ENCODE peak calls at places on chromosomes 16 and 17, in eight cellular contexts. Y is cardiac muscle cell, X is thoracic aorta, B is A549, W is stomach, U is psoas muscle, T is PC-3, O is tibial artery. Z is an unnamed sample. For H3K4me1, the result is how much of the 10 kb centered on the place peaks cover.

GRCh38 chr16:50444546-50444945 is 75.8 kb upstream of the BRD7 start:
- DNase-seq in Y (no peak), X (no peak), B (no peak), W (no peak), U (no peak), T (no peak), O (peak), Z (no peak)

GRCh38 chr16:77679901-77680300 is 42.4 kb upstream of the NUDT7 start:
- DNase-seq in Y (no peak), X (no peak), B (no peak), W (no peak), U (no peak), T (no peak), O (no peak), Z (no peak)

GRCh38 chr17:36602030-36602737 is 801 bp downstream of the MRM1 start:
- DNase-seq in Y (peak), X (no peak), B (no peak), W (no peak), U (peak), T (peak), O (no peak), Z (no peak)

GRCh38 chr16:48334325-48334724 is 50.9 kb downstream of the SIAH1 start:
- DNase-seq in Y (no peak), X (no peak), B (no peak), W (no peak), U (no peak), T (no peak), O (no peak), Z (no peak)

GRCh38 chr16:48617711-48618148 is 7.8 kb upstream of the N4BP1 start:
- DNase-seq in Y (peak), X (no peak), B (no peak), W (peak), U (no peak), T (no peak), O (no peak), Z (peak)

GRCh38 chr16:89466920-89467319 is 23.4 kb downstream of the ANKRD11 start:
- DNase-seq in Y (no peak), X (no peak), B (no peak), W (no peak), U (no peak), T (no peak), O (no peak), Z (no peak)

GRCh38 chr17:28221751-28222414 is 97.1 kb upstream of the TMEM97 start:
- DNase-seq in Y (no peak), X (no peak), B (no peak), W (no peak), U (no peak), T (no peak), O (no peak), Z (no peak)

GRCh38 chr16:77833906-77834599 is 45.7 kb downstream of the VAT1L start:
- DNase-seq in Y (no peak), X (no peak), B (no peak), W (no peak), U (no peak), T (no peak), O (no peak), Z (no peak)

GRCh38 chr17:83078378-83079339 is 750 bp upstream of the METRNL start:
- DNase-seq in Y (peak), X (no peak), B (no peak), W (no peak), U (no peak), T (no peak), O (no peak), Z (no peak)

GRCh38 chr17:35740997-35741931 is 9.8 kb downstream of the RASL10B start:
- DNase-seq in Y (no peak), X (no peak), B (no peak), W (no peak), U (no peak), T (no peak), O (peak), Z (no peak)

GRCh38 chr17:77036841-77037381 is 103.9 kb upstream of the SEC14L1 start:
- DNase-seq in Y (no peak), X (no peak), B (no peak), W (peak), U (no peak), T (no peak), O (no peak), Z (no peak)

GRCh38 chr17:58688521-58688920 is 3.3 kb downstream of the TEX14 start:
- DNase-seq in Y (no peak), X (no peak), B (no peak), W (no peak), U (no peak), T (no peak), O (no peak), Z (no peak)

GRCh38 chr17:68783861-68784260 is 171.3 kb downstream of the ABCA8 start:
- DNase-seq in Y (no peak), X (no peak), B (no peak), W (no peak), U (no peak), T (peak), O (no peak), Z (no peak)

GRCh38 chr16:59632266-59632855 is 898.2 kb upstream of the GOT2 start:
- DNase-seq in Y (peak), X (no peak), B (no peak), W (no peak), U (no peak), T (no peak), O (no peak), Z (no peak)

GRCh38 chr16:12283596-12283995 is 307.1 kb downstream of the SNX29 start:
- DNase-seq in Y (no peak), X (no peak), B (no peak), W (no peak), U (no peak), T (no peak), O (no peak), Z (no peak)

DNA sequence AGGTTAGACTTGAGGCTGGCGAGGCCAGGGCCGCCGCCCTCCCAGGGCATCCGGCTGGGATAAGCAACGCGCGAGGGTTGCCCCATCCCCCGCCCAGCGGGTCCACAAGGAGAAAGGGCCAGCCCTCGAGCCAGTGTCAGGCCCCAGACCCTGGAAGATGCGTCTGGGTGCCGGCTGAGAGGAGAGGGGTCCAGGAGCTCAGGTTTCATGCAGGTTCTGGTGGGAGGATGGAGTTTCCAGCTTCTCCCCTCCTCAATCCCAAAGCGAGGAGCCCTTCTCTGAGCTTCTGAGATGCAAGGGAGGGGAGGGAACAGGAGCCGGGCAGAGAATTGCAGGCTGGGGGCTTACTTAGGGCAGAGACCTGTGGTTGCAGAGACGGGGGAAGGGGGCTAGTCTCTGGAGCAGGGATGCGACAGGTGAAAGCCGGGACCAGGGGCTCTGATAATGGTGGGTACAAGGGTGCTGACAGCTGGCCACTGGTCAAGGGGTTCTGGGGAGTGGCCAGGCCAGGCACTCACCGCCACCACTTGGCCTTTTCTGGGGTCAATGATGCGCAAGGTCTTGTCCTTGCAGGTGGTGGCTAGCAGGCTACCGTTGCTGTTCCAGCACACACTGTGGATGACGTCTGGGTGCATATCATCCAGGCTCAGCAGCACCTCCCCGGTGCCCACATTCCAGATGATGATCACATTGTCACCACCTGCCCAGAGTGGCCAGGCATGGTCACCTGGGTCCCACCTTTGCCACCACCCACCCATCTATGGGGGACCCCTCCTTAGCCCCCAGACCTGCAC is 4.2 kb downstream of the CORO6 start:
- DNase-seq in Y (no peak), X (no peak), B (no peak), W (no peak), U (no peak), T (no peak), O (peak), Z (no peak)
- TF ChIP-seq CTCF in Y (no peak), X (no peak), B (peak), W (no peak), U (no peak), T (peak), O (no peak), Z (no peak)

GRCh38 chr17:81304196-81305015 is 9.3 kb upstream of the SLC38A10 start:
- DNase-seq in Y (no peak), X (no peak), B (no peak), W (no peak), U (peak), T (no peak), O (no peak), Z (no peak)
- H3K4me1 ChIP-seq in Y (under half), X (under half), B (under half), W (under half), U (under half), T (under half), O (under half), Z (under half)

GRCh38 chr17:75500419-75501216 is 14.7 kb downstream of the CASKIN2 start:
- DNase-seq in Y (no peak), X (no peak), B (no peak), W (no peak), U (no peak), T (no peak), O (no peak), Z (no peak)
- H3K27ac ChIP-seq in Y (no peak), X (peak), B (no peak), W (no peak), U (peak), T (no peak), O (peak), Z (no peak)

GRCh38 chr17:8224891-8225812 is 14.8 kb upstream of the AURKB start:
- DNase-seq in Y (no peak), X (no peak), B (no peak), W (no peak), U (no peak), T (no peak), O (no peak), Z (no peak)

GRCh38 chr17:8222380-8222629 is 11.9 kb upstream of the AURKB start:
- DNase-seq in Y (no peak), X (no peak), B (no peak), W (no peak), U (no peak), T (no peak), O (no peak), Z (no peak)

GRCh38 chr17:8222630-8223355 is 12.4 kb upstream of the AURKB start:
- DNase-seq in Y (peak), X (peak), B (peak), W (peak), U (peak), T (peak), O (peak), Z (peak)

GRCh38 chr17:8221663-8222379 is 11.4 kb upstream of the AURKB start:
- DNase-seq in Y (peak), X (peak), B (peak), W (peak), U (peak), T (peak), O (peak), Z (peak)

GRCh38 chr17:8223356-8224063 is 13.1 kb upstream of the AURKB start:
- DNase-seq in Y (peak), X (no peak), B (peak), W (peak), U (peak), T (peak), O (peak), Z (peak)
- TF ChIP-seq CTCF in Y (peak), X (no peak), B (peak), W (no peak), U (peak), T (peak), O (no peak), Z (peak)

DNA sequence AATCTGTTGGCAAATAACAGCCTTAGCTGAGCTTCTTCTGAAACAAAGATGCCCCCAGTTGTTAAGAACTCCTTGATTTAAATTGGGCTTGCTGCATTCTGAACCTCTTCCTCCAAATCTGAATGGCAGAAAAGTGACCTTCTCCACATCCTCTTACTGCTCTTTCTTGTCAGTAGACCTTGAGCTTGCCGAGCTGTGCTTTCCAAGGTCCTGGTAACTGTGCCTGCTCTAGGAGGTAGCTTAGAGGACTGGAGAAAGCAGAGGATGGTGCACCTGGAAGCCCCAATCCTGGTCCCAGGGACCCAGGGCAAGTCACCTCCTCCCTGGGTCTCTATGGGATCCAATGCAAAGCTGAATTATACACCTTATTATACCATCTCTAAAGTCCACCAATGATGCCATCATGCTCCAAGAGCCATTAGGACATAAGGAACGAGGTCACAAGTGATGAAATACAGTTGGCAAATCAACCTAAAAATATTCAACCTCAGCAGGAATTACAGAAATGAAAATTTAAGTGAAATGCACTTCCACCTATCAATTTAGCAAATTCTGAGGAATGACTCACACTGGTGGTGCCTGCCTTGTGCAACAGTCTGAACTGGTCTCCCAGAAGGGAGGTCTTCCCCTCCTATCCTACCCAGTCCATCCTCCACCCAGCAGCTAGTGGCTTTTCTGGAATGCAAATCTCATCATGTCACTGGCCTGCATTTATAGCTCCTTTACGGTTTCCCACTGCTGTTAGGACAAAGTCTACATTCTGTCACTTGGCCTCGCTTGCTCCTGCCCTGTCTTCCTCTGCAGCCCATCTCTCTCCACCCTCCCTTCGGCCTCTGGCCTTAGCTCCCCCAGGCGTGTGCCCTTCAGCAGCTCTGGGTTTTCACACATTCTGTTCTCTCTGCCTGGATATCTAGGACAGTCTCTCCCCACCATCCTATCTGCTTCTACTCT is 36.6 kb downstream of the TOM1L2 start:
- DNase-seq in Y (no peak), X (no peak), B (peak), W (no peak), U (peak), T (peak), O (peak), Z (peak)
- H3K4me1 ChIP-seq in Y (under half), X (under half), B (under half), W (under half), U (half or more), T (under half), O (under half), Z (under half)

GRCh38 chr16:57039148-57039812 is 49.9 kb downstream of the NLRC5 start:
- DNase-seq in Y (no peak), X (no peak), B (no peak), W (no peak), U (no peak), T (no peak), O (no peak), Z (no peak)
- H3K27ac ChIP-seq in Y (no peak), X (no peak), B (no peak), W (no peak), U (no peak), T (no peak), O (no peak), Z (no peak)

DNA sequence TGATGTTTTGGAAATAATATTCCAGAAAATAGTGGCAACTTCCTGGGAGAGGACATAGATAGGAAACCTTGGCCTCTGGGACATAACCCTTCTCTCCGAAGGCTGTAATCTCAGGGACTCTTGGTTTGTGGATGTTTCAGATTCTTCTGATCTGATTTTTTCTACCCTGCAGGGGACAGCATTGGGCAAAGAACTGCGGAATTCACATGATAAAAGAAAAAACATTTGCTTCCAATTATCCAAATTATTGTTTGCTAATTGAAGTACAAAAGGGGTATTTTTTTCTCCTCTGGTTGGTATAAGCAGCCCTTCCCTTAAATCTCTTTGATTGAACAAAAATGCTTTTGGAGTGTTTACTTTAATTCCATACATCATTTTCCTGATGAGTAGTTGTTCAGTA is 251.7 kb upstream of the IRX3 start:
- DNase-seq in Y (no peak), X (no peak), B (no peak), W (no peak), U (no peak), T (no peak), O (no peak), Z (no peak)
- TF ChIP-seq CTCF in Y (no peak), X (no peak), B (no peak), W (no peak), U (no peak), T (no peak), O (peak), Z (no peak)

DNA sequence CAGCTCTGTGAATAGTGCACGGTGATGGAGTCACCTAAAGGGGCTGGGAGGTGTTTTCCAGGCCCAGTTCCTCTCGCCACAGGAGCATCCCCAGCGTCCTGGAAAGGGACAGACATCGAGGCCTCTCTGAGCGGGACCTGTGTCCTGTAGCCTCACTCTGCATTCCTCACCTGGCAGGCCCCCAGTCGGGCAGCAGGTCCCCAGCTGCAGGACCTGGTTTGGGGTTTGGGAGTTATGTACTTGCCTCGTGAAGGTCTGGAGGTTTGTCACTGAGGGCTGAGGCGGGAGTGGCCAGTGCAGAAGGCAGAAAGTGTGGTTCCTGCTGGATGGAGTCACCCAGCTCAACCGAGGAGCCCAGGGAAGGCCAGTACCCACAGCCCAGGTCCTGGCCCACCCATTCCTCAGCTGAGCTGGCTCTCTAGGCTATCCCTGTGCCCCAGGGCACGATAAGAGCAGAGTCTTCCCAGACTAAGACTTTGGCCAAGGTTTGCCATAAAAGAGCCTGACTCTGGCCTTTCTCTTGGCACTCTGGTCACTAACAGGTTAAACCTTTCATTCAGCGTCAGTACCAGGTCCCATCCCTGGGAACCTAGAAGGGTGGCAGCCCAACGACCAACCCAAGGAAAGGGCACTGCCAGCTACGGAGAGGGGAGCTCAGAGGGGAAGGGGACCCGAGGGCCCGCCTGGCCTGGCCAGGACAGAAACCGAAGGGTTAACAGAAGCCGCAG is 24.4 kb downstream of the TBX4 start:
- DNase-seq in Y (no peak), X (no peak), B (no peak), W (no peak), U (no peak), T (no peak), O (peak), Z (no peak)
- H3K4me1 ChIP-seq in Y (under half), X (under half), B (under half), W (under half), U (under half), T (under half), O (under half), Z (under half)

DNA sequence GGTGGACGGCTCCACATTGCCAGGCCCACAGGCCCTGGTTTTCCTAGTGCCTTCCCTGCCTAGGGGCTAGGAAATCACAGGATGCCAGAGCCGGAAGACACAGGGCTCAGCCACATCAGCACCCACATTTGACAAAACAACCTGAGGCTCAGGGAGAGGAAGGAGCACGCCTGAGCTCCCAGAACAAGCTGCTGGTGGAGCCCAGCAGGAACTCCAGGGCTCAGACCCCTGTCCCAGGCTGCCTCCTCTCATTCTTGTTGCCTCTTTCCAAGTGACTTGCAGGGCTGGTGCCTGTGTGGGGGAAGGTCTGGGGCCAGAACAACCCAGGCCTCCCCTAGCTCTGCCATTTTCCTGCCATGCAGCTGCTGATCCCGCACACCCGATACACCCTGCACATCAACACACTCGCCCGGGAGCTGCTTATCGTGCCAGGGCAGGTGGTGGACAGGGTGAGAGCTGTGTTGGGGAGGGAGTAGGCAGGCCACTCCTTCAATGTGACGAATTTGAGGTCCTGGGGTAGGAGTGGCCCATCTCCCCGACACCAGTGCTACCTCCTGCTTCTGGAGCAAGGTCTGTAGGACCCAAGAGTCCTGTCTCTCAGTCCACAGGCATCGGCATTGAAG is 7.6 kb downstream of the ALOX15B start:
- DNase-seq in Y (no peak), X (no peak), B (no peak), W (no peak), U (no peak), T (no peak), O (peak), Z (no peak)
- H3K27ac ChIP-seq in Y (no peak), X (no peak), B (no peak), W (no peak), U (no peak), T (no peak), O (no peak), Z (no peak)

Z was measured in right atrium auricular region.